ENCODE peak calls at places on chromosome 1, in seven cellular contexts. L is hepatocyte; M is T-helper 2 cell; U is naive thymus-derived CD8-positive, alpha-beta T cell; V is RPMI7951; K is hippocampal formation; W is GM04503. I is an unnamed sample.

GRCh38 chr1:241998950-241999495 is at the start of gene MAP1LC3C:
- DNase-seq in W (no peak), V (no peak), L (no peak), U (no peak), K (no peak), M (no peak), I (no peak)

GRCh38 chr1:145912128-145912641 is 2.3 kb upstream of the ITGA10 start:
- DNase-seq in M (no peak), K (no peak), W (no peak), V (no peak), L (no peak), U (no peak), I (no peak)

GRCh38 chr1:71979947-71980346 is 302.4 kb downstream of the NEGR1 start:
- DNase-seq in U (no peak), V (no peak), M (no peak), L (no peak), W (no peak), K (no peak), I (no peak)

GRCh38 chr1:160103658-160104519 is 5.5 kb upstream of the IGSF8 start:
- DNase-seq in W (no peak), U (no peak), M (no peak), V (no peak), L (no peak), K (peak), I (no peak)

GRCh38 chr1:6259491-6260362 is 1.2 kb downstream of the GPR153 start:
- DNase-seq in V (peak), K (no peak), W (no peak), M (peak), L (peak), U (peak), I (no peak)

GRCh38 chr1:11727119-11727518 is 8.8 kb upstream of the AGTRAP start:
- DNase-seq in U (no peak), W (no peak), M (no peak), V (no peak), K (no peak), L (no peak), I (no peak)

GRCh38 chr1:33364578-33364945 is 43.7 kb upstream of the A3GALT2 start:
- DNase-seq in L (no peak), W (no peak), U (no peak), K (no peak), M (no peak), V (no peak), I (no peak)

GRCh38 chr1:22048351-22049192 is 3.9 kb upstream of the CDC42 start:
- DNase-seq in W (no peak), U (no peak), K (no peak), V (peak), M (peak), L (no peak), I (peak)

GRCh38 chr1:244089561-244089960 is 38.5 kb downstream of the ZBTB18 start:
- DNase-seq in L (peak), U (no peak), M (no peak), V (no peak), W (no peak), K (no peak), I (no peak)

GRCh38 chr1:155003766-155004351 is 1.3 kb downstream of the ZBTB7B start:
- DNase-seq in K (peak), W (no peak), V (peak), U (no peak), L (peak), M (no peak), I (no peak)

GRCh38 chr1:7640920-7641319 is 130.2 kb upstream of the VAMP3 start:
- DNase-seq in W (no peak), M (no peak), K (no peak), V (no peak), U (no peak), L (no peak), I (no peak)

GRCh38 chr1:173963477-173963876 is 46.4 kb upstream of the SERPINC1 start:
- DNase-seq in K (no peak), U (no peak), W (no peak), L (no peak), V (no peak), M (no peak), I (no peak)

GRCh38 chr1:40264354-40264781 is 6.3 kb downstream of the ZMPSTE24 start:
- DNase-seq in W (no peak), U (no peak), K (no peak), V (no peak), L (no peak), M (no peak), I (no peak)

GRCh38 chr1:110205591-110206155 is 4.4 kb upstream of the KCNC4 start:
- DNase-seq in U (no peak), K (no peak), V (no peak), M (no peak), W (no peak), L (no peak), I (no peak)

GRCh38 chr1:202224453-202224852 is 30.9 kb downstream of the LGR6 start:
- DNase-seq in K (no peak), U (no peak), M (no peak), V (no peak), L (no peak), W (no peak), I (no peak)

GRCh38 chr1:55478742-55479141 is 263.6 kb upstream of the USP24 start:
- DNase-seq in U (no peak), M (no peak), K (no peak), L (no peak), W (no peak), V (peak), I (no peak)

GRCh38 chr1:110336300-110337039 is 2.7 kb upstream of the RBM15 start:
- DNase-seq in V (peak), K (no peak), L (no peak), M (no peak), U (no peak), W (no peak), I (no peak)